ENCODE peak calls at places on chromosomes 2 and 18, in five cellular contexts. One of them, this sample, is unnamed.

GRCh38 chr2:3040819-3041218 is 336.8 kb downstream of the EIPR1 start:
- DNase-seq in RWPE1: no peak
- DNase-seq in trophoblast cell: no peak
- DNase-seq in PC-9: no peak
- DNase-seq in brain microvascular endothelial cell: no peak
- DNase-seq in this sample: no peak

GRCh38 chr18:25067291-25068050 is 284.5 kb downstream of the ZNF521 start:
- DNase-seq in RWPE1: no peak
- DNase-seq in trophoblast cell: no peak
- DNase-seq in PC-9: no peak
- DNase-seq in brain microvascular endothelial cell: no peak
- DNase-seq in this sample: peak

GRCh38 chr2:220959391-220959802 is 612.7 kb downstream of the EPHA4 start:
- DNase-seq in RWPE1: no peak
- DNase-seq in trophoblast cell: no peak
- DNase-seq in PC-9: no peak
- DNase-seq in brain microvascular endothelial cell: no peak
- DNase-seq in this sample: no peak

GRCh38 chr2:47519147-47519537 is 116.2 kb downstream of the MSH2 start:
- DNase-seq in RWPE1: no peak
- DNase-seq in trophoblast cell: no peak
- DNase-seq in PC-9: no peak
- DNase-seq in brain microvascular endothelial cell: no peak
- DNase-seq in this sample: no peak

GRCh38 chr2:25000503-25001328 is 29.0 kb upstream of the DNAJC27 start:
- DNase-seq in RWPE1: no peak
- DNase-seq in trophoblast cell: no peak
- DNase-seq in PC-9: no peak
- DNase-seq in brain microvascular endothelial cell: peak
- DNase-seq in this sample: peak

GRCh38 chr2:127759931-127760330 is 51.0 kb downstream of the WDR33 start:
- DNase-seq in RWPE1: no peak
- DNase-seq in trophoblast cell: peak
- DNase-seq in PC-9: no peak
- DNase-seq in brain microvascular endothelial cell: no peak
- DNase-seq in this sample: no peak

GRCh38 chr2:73043279-73043678 is 28.2 kb downstream of the SFXN5 start:
- DNase-seq in RWPE1: no peak
- DNase-seq in trophoblast cell: no peak
- DNase-seq in PC-9: no peak
- DNase-seq in brain microvascular endothelial cell: no peak
- DNase-seq in this sample: no peak

GRCh38 chr2:207531024-207531411 is 1.3 kb downstream of the CREB1 start:
- DNase-seq in RWPE1: no peak
- DNase-seq in trophoblast cell: no peak
- DNase-seq in PC-9: no peak
- DNase-seq in brain microvascular endothelial cell: no peak
- DNase-seq in this sample: peak

GRCh38 chr2:39018633-39019032 is 102.2 kb downstream of the SOS1 start:
- DNase-seq in RWPE1: no peak
- DNase-seq in trophoblast cell: no peak
- DNase-seq in PC-9: no peak
- DNase-seq in brain microvascular endothelial cell: no peak
- DNase-seq in this sample: no peak

GRCh38 chr2:647003-647560 is 30.1 kb downstream of the TMEM18 start:
- DNase-seq in RWPE1: no peak
- DNase-seq in trophoblast cell: no peak
- DNase-seq in PC-9: no peak
- DNase-seq in brain microvascular endothelial cell: no peak
- DNase-seq in this sample: no peak

GRCh38 chr2:138327967-138328366 is 173.6 kb upstream of the SPOPL start:
- DNase-seq in RWPE1: no peak
- DNase-seq in trophoblast cell: no peak
- DNase-seq in PC-9: no peak
- DNase-seq in brain microvascular endothelial cell: no peak
- DNase-seq in this sample: no peak

GRCh38 chr2:70443726-70444125 is 109.9 kb downstream of the TGFA start:
- DNase-seq in RWPE1: no peak
- DNase-seq in trophoblast cell: no peak
- DNase-seq in PC-9: no peak
- DNase-seq in brain microvascular endothelial cell: no peak
- DNase-seq in this sample: no peak

GRCh38 chr2:216362730-216363129 is 9.6 kb downstream of the MARCHF4 start:
- DNase-seq in RWPE1: peak
- DNase-seq in trophoblast cell: no peak
- DNase-seq in PC-9: no peak
- DNase-seq in brain microvascular endothelial cell: peak
- DNase-seq in this sample: peak

GRCh38 chr2:70243804-70244584 is 4.4 kb downstream of the TIA1 start:
- DNase-seq in RWPE1: no peak
- DNase-seq in trophoblast cell: no peak
- DNase-seq in PC-9: no peak
- DNase-seq in brain microvascular endothelial cell: no peak
- DNase-seq in this sample: no peak

GRCh38 chr2:2846379-2847130 is 515.5 kb upstream of the MYT1L start:
- DNase-seq in RWPE1: peak
- DNase-seq in trophoblast cell: no peak
- DNase-seq in PC-9: peak
- DNase-seq in brain microvascular endothelial cell: no peak
- DNase-seq in this sample: no peak

GRCh38 chr2:183010112-183010511 is 28.1 kb downstream of the NCKAP1 start:
- DNase-seq in RWPE1: peak
- DNase-seq in trophoblast cell: no peak
- DNase-seq in PC-9: no peak
- DNase-seq in brain microvascular endothelial cell: peak
- DNase-seq in this sample: peak

GRCh38 chr2:38591152-38591551 is 11.6 kb downstream of the HNRNPLL start:
- DNase-seq in RWPE1: no peak
- DNase-seq in trophoblast cell: no peak
- DNase-seq in PC-9: no peak
- DNase-seq in brain microvascular endothelial cell: no peak
- DNase-seq in this sample: peak

GRCh38 chr2:95278051-95278471 is 3.8 kb downstream of the PROM2 start:
- DNase-seq in RWPE1: peak
- DNase-seq in trophoblast cell: no peak
- DNase-seq in PC-9: peak
- DNase-seq in brain microvascular endothelial cell: peak
- DNase-seq in this sample: peak

GRCh38 chr2:178241852-178242551 is 47.7 kb downstream of the OSBPL6 start:
- DNase-seq in RWPE1: peak
- DNase-seq in trophoblast cell: peak
- DNase-seq in PC-9: peak
- DNase-seq in brain microvascular endothelial cell: peak
- DNase-seq in this sample: peak

GRCh38 chr2:186995092-186995491 is 146.1 kb upstream of the ZSWIM2 start:
- DNase-seq in RWPE1: no peak
- DNase-seq in trophoblast cell: no peak
- DNase-seq in PC-9: no peak
- DNase-seq in brain microvascular endothelial cell: peak
- DNase-seq in this sample: peak

GRCh38 chr2:63763336-63764056 is 78.2 kb upstream of the UGP2 start:
- DNase-seq in RWPE1: no peak
- DNase-seq in trophoblast cell: peak
- DNase-seq in PC-9: peak
- DNase-seq in brain microvascular endothelial cell: no peak
- DNase-seq in this sample: peak

GRCh38 chr2:25419678-25420242 is 78.0 kb upstream of the DNMT3A start:
- DNase-seq in RWPE1: no peak
- DNase-seq in trophoblast cell: no peak
- DNase-seq in PC-9: no peak
- DNase-seq in brain microvascular endothelial cell: no peak
- DNase-seq in this sample: no peak

GRCh38 chr2:249538-250042 is 14.2 kb downstream of the SH3YL1 start:
- DNase-seq in RWPE1: no peak
- DNase-seq in trophoblast cell: no peak
- DNase-seq in PC-9: no peak
- DNase-seq in brain microvascular endothelial cell: no peak
- DNase-seq in this sample: no peak

GRCh38 chr2:38792751-38793150 is 14.7 kb downstream of the GEMIN6 start:
- DNase-seq in RWPE1: no peak
- DNase-seq in trophoblast cell: peak
- DNase-seq in PC-9: no peak
- DNase-seq in brain microvascular endothelial cell: no peak
- DNase-seq in this sample: no peak

GRCh38 chr2:178280261-178280852 is 86.0 kb downstream of the OSBPL6 start:
- DNase-seq in RWPE1: peak
- DNase-seq in trophoblast cell: peak
- DNase-seq in PC-9: peak
- DNase-seq in brain microvascular endothelial cell: peak
- DNase-seq in this sample: peak

DNA sequence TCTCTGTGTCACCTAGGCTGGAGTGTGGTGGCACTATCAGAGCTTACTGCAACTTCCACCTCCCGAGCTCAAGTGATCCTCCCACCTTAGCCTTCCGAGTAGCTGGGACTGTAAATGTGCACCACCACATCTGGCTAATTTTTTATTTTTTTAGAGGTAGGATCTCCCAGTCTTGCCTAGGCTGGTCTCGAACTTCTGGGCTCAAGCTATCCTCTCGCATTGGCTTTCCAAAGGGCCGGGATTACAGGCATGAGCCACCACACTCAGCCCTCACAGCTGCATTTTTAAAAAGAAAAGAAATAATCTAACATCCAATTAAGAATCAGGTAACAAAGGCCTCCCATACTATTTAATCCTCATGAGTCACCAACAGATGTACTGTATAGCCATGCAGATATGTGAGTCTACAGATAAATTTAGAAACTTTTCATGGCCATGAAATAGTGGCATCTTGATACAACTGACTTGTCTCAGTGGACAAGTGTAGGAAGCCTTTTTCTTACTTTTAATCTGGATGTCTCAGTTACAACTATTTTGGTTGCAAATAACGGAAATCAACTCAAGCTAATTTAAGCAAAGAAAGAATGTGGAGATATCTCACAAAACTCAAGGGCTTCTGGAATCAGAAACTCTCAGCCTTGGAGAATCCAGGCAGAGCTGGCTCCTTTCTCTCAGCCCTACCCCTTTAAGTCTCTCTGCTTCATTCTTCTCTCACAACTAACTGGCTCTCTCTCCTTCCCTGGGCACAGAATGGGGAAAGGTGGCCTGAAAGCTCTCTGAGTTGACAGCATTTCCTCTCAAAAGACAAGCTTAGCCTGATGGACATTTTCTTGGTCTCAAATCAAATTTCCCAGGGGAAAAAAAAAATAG is 12.9 kb upstream of the PPM1B start:
- DNase-seq in RWPE1: peak
- DNase-seq in trophoblast cell: no peak
- DNase-seq in PC-9: no peak
- DNase-seq in brain microvascular endothelial cell: no peak
- DNase-seq in this sample: peak
- H3K27ac ChIP-seq in RWPE1: no peak
- H3K27ac ChIP-seq in trophoblast cell: no peak
- H3K27ac ChIP-seq in PC-9: no peak
- H3K27ac ChIP-seq in brain microvascular endothelial cell: no peak
- H3K27ac ChIP-seq in this sample: no peak

GRCh38 chr2:188046437-188046836 is 245.2 kb upstream of the GULP1 start:
- DNase-seq in RWPE1: no peak
- DNase-seq in trophoblast cell: peak
- DNase-seq in PC-9: no peak
- DNase-seq in brain microvascular endothelial cell: peak
- DNase-seq in this sample: peak

GRCh38 chr2:188039307-188039706 is 252.4 kb upstream of the GULP1 start:
- DNase-seq in RWPE1: no peak
- DNase-seq in trophoblast cell: no peak
- DNase-seq in PC-9: no peak
- DNase-seq in brain microvascular endothelial cell: no peak
- DNase-seq in this sample: no peak

GRCh38 chr2:188047760-188048159 is 243.9 kb upstream of the GULP1 start:
- DNase-seq in RWPE1: no peak
- DNase-seq in trophoblast cell: no peak
- DNase-seq in PC-9: no peak
- DNase-seq in brain microvascular endothelial cell: no peak
- DNase-seq in this sample: no peak

DNA sequence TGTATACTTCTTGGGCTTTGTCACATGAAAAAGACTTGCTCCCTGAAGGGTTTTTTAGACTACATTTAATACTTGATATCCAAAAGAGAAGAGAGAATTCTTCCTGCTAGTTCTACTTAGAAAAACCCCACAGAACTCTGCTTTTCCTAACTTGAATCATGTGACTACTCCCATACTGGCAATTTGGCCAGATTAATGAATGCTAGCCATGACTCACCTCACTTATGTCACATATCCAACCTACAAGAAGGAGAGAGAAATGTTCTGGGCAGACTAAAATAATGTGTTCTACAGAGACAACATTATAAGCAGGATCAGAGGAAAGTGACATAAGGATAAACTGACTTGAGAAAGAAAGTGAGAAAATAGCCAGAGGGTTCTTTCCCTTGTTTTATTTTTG is 249.3 kb upstream of the GULP1 start:
- DNase-seq in RWPE1: no peak
- DNase-seq in trophoblast cell: no peak
- DNase-seq in PC-9: no peak
- DNase-seq in brain microvascular endothelial cell: peak
- DNase-seq in this sample: peak
- H3K27ac ChIP-seq in RWPE1: no peak
- H3K27ac ChIP-seq in trophoblast cell: no peak
- H3K27ac ChIP-seq in PC-9: no peak
- H3K27ac ChIP-seq in brain microvascular endothelial cell: no peak
- H3K27ac ChIP-seq in this sample: no peak

DNA sequence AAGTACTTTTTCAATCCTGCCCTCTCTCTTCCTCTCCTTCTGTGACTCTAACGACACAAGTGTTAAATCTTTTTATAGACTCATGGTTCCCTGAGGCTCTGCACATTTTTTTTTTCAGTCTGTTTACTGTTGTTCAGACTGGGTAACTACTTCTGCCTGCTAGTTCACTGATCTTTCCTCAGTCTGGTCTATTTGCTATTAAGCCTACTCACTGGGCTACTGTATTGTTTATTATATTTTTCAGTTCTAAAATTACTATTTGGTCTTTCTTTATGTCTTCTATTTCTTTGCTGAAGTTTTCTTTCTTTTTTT is 21.3 kb downstream of the PPP3R1 start:
- DNase-seq in RWPE1: no peak
- DNase-seq in trophoblast cell: no peak
- DNase-seq in PC-9: no peak
- DNase-seq in brain microvascular endothelial cell: no peak
- DNase-seq in this sample: no peak
- H3K27ac ChIP-seq in RWPE1: no peak
- H3K27ac ChIP-seq in trophoblast cell: no peak
- H3K27ac ChIP-seq in PC-9: no peak
- H3K27ac ChIP-seq in brain microvascular endothelial cell: peak
- H3K27ac ChIP-seq in this sample: peak

GRCh38 chr2:42914860-42915259 is 122.5 kb upstream of the HAAO start:
- DNase-seq in RWPE1: no peak
- DNase-seq in trophoblast cell: no peak
- DNase-seq in PC-9: no peak
- DNase-seq in brain microvascular endothelial cell: no peak
- DNase-seq in this sample: no peak

GRCh38 chr2:42918041-42918440 is 125.7 kb upstream of the HAAO start:
- DNase-seq in RWPE1: no peak
- DNase-seq in trophoblast cell: no peak
- DNase-seq in PC-9: no peak
- DNase-seq in brain microvascular endothelial cell: no peak
- DNase-seq in this sample: peak

GRCh38 chr2:42918671-42919335 is 126.4 kb upstream of the HAAO start:
- DNase-seq in RWPE1: no peak
- DNase-seq in trophoblast cell: no peak
- DNase-seq in PC-9: no peak
- DNase-seq in brain microvascular endothelial cell: no peak
- DNase-seq in this sample: peak

GRCh38 chr2:42916394-42916793 is 124.0 kb upstream of the HAAO start:
- DNase-seq in RWPE1: no peak
- DNase-seq in trophoblast cell: no peak
- DNase-seq in PC-9: no peak
- DNase-seq in brain microvascular endothelial cell: no peak
- DNase-seq in this sample: no peak

GRCh38 chr2:42917374-42918017 is 125.1 kb upstream of the HAAO start:
- DNase-seq in RWPE1: no peak
- DNase-seq in trophoblast cell: no peak
- DNase-seq in PC-9: peak
- DNase-seq in brain microvascular endothelial cell: peak
- DNase-seq in this sample: peak
- H3K27ac ChIP-seq in RWPE1: no peak
- H3K27ac ChIP-seq in trophoblast cell: no peak
- H3K27ac ChIP-seq in PC-9: no peak
- H3K27ac ChIP-seq in brain microvascular endothelial cell: peak
- H3K27ac ChIP-seq in this sample: peak